ENCODE peak calls at places on chromosomes 11 and 22, in six cellular contexts. T is neuronal stem cell, G is IMR-90, R is trophoblast cell, W is H9, D is mesenchymal stem cell. J is an unnamed sample.

GRCh38 chr22:37990862-37991261 is 6.5 kb upstream of the SOX10 start:
- DNase-seq in G (no peak), T (no peak), R (no peak), W (no peak), D (no peak), J (no peak)

GRCh38 chr11:12185914-12186313 is 75.5 kb downstream of the MICAL2 start:
- DNase-seq in T (peak; percentile 18), W (no peak), R (no peak), G (peak; percentile 87), D (peak; percentile 93), J (no peak)

GRCh38 chr11:78562398-78562797 is 12.3 kb downstream of the NARS2 start:
- DNase-seq in D (peak; percentile 40), R (peak; percentile 28), T (no peak), W (no peak), G (peak; percentile 75), J (no peak)

GRCh38 chr11:22703040-22703439 is 36.6 kb downstream of the GAS2 start:
- DNase-seq in W (no peak), D (peak; percentile 79), G (peak; percentile 77), T (no peak), R (peak; percentile 33), J (no peak)

GRCh38 chr11:35539256-35539655 is 13.8 kb upstream of the PAMR1 start:
- DNase-seq in G (no peak), T (no peak), D (no peak), R (no peak), W (no peak), J (no peak)

GRCh38 chr11:11263238-11264030 is 89.6 kb downstream of the CSNK2A3 start:
- DNase-seq in T (no peak), W (no peak), R (no peak), G (peak; percentile 7), D (peak; percentile 32), J (no peak)

GRCh38 chr11:46389450-46390330 is 1.9 kb downstream of the CHRM4 start:
- DNase-seq in R (peak; percentile 53), D (peak; percentile 75), W (peak; percentile 88), T (peak; percentile 79), G (peak; percentile 46), J (peak; percentile 95)

GRCh38 chr11:73114110-73114834 is 27.8 kb downstream of the FCHSD2 start:
- DNase-seq in R (peak; percentile 99), G (no peak), W (no peak), D (no peak), T (no peak), J (no peak)

GRCh38 chr11:123544631-123545375 is 109.6 kb downstream of the SCN3B start:
- DNase-seq in D (no peak), G (no peak), W (no peak), T (no peak), R (no peak), J (no peak)

GRCh38 chr11:57873196-57873911 is 111.8 kb downstream of the CTNND1 start:
- DNase-seq in W (no peak), D (no peak), G (peak; percentile 18), R (peak; percentile 54), T (no peak), J (no peak)

GRCh38 chr22:37716708-37717107 is 19.9 kb downstream of the TRIOBP start:
- DNase-seq in G (peak; percentile 33), R (no peak), W (no peak), T (no peak), D (peak; percentile 75), J (no peak)

GRCh38 chr11:120284272-120284671 is 40.8 kb upstream of the TLCD5 start:
- DNase-seq in R (no peak), T (no peak), D (no peak), G (no peak), W (no peak), J (no peak)

GRCh38 chr11:86196924-86197323 is 47.6 kb upstream of the EED start:
- DNase-seq in D (no peak), G (no peak), T (no peak), W (no peak), R (no peak), J (no peak)

GRCh38 chr11:3986301-3986700 is 108.3 kb upstream of the RRM1 start:
- DNase-seq in T (no peak), W (no peak), D (no peak), G (no peak), R (no peak), J (no peak)

GRCh38 chr11:71247551-71248250 is 4.7 kb downstream of the SHANK2 start:
- DNase-seq in G (no peak), T (no peak), W (peak; percentile 74), D (peak; percentile 26), R (no peak), J (no peak)

GRCh38 chr11:100830295-100830694 is 143.2 kb downstream of the ARHGAP42 start:
- DNase-seq in D (peak; percentile 51), R (no peak), W (no peak), G (no peak), T (no peak), J (no peak)

GRCh38 chr11:123063396-123064267 is 1.7 kb upstream of the HSPA8 start:
- DNase-seq in R (no peak), D (peak; percentile 78), G (peak; percentile 59), W (no peak), T (no peak), J (no peak)

GRCh38 chr11:688681-689080 is 6.3 kb downstream of the DEAF1 start:
- DNase-seq in D (no peak), T (no peak), R (no peak), G (no peak), W (no peak), J (no peak)

GRCh38 chr11:67438121-67438902 is 830 bp upstream of the PTPRCAP start:
- DNase-seq in D (no peak), W (peak; percentile 58), R (peak; percentile 83), G (no peak), T (no peak), J (no peak)

GRCh38 chr11:123729602-123730001 is 11.9 kb downstream of the ZNF202 start:
- DNase-seq in W (no peak), T (no peak), D (no peak), G (peak; percentile 59), R (no peak), J (no peak)

GRCh38 chr11:110069158-110069737 is 23.9 kb upstream of the ZC3H12C start:
- DNase-seq in G (peak; percentile 88), R (no peak), D (peak; percentile 89), T (no peak), W (no peak), J (no peak)

GRCh38 chr11:61048368-61049065 is 53.8 kb upstream of the CD5 start:
- DNase-seq in W (no peak), T (no peak), G (no peak), D (no peak), R (no peak), J (no peak)
- H3K14ac ChIP-seq in W (no peak overlapping the region), T (no peak overlapping the region), G (no peak overlapping the region), D (no peak overlapping the region), R (no peak overlapping the region), J (no peak overlapping the region)

GRCh38 chr22:50183141-50183971 is 2.4 kb upstream of the TRABD start:
- DNase-seq in T (no peak), D (no peak), W (no peak), R (no peak), G (no peak), J (no peak)
- H3K4me2 ChIP-seq in T (no peak overlapping the region), D (no peak overlapping the region), W (no peak overlapping the region), R (no peak overlapping the region), G (no peak overlapping the region), J (no peak overlapping the region)

GRCh38 chr11:76808996-76809395 is 25.8 kb downstream of the TSKU start:
- DNase-seq in G (no peak), D (no peak), R (no peak), T (no peak), W (no peak), J (no peak)
- H3K14ac ChIP-seq in G (no peak overlapping the region), D (no peak overlapping the region), R (no peak overlapping the region), T (no peak overlapping the region), W (no peak overlapping the region), J (no peak overlapping the region)

GRCh38 chr22:26056455-26056854 is 112.8 kb upstream of the SEZ6L start:
- DNase-seq in W (no peak), D (no peak), R (no peak), T (no peak), G (no peak), J (no peak)
- H3K4me2 ChIP-seq in W (no peak overlapping the region), D (no peak overlapping the region), R (no peak overlapping the region), T (no peak overlapping the region), G (no peak overlapping the region), J (no peak overlapping the region)

DNA sequence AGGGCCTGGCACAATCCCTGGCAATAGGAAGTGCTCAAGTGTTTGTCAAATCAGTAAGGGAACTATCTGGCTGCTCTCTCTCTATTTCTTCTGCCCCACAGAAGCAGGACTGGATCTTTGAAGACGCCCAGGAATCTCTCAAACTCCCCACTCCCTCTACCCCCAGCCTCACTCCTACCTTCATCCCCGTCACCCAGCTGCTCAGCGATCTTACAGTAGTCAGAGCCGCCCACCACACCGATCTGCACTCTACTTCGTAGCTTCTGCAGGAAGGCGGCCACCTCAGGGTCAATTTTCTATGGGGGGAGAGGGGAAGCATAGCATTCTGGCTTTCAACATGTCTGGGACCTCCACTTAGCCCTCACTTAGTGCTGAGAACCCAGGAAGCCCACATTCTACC is 3.7 kb downstream of the PMM1 start:
- DNase-seq in G (no peak), D (no peak), T (no peak), R (no peak), W (no peak), J (no peak)
- H3K14ac ChIP-seq in G (no peak overlapping the region), D (no peak overlapping the region), T (no peak overlapping the region), R (no peak overlapping the region), W (no peak overlapping the region), J (no peak overlapping the region)

GRCh38 chr22:30296324-30296723 is 7.0 kb upstream of the CASTOR1 start:
- DNase-seq in T (no peak), G (no peak), D (no peak), R (no peak), W (no peak), J (no peak)
- H3K4me2 ChIP-seq in T (no peak overlapping the region), G (no peak overlapping the region), D (no peak overlapping the region), R (no peak overlapping the region), W (no peak overlapping the region), J (no peak overlapping the region)

GRCh38 chr11:95255523-95256165 is 24.6 kb upstream of the SESN3 start:
- DNase-seq in W (no peak), R (no peak), G (no peak), D (no peak), T (no peak), J (no peak)
- H3K14ac ChIP-seq in W (no peak overlapping the region), R (no peak overlapping the region), G (no peak overlapping the region), D (no peak overlapping the region), T (no peak overlapping the region), J (no peak overlapping the region)